ENCODE peak calls at places on chromosomes 12 and 14, in six cellular contexts. Y, F, I, O, K and L are unnamed samples.
A peak's percentile ranks its signal among the peaks of the same experiment; 100 is the strongest.

GRCh38 chr12:77893918-77894317 is 63.2 kb downstream of the NAV3 start:
- DNase-seq in K (peak; percentile 10), Y (peak; percentile 73), O (no peak), I (peak; percentile 87), F (peak; percentile 39), L (no peak)

GRCh38 chr12:48078901-48079300 is 27.0 kb downstream of the SENP1 start:
- DNase-seq in I (no peak), F (no peak), Y (no peak), O (no peak), K (peak; percentile 64), L (peak; percentile 27)

GRCh38 chr12:47346251-47347019 is 266.7 kb upstream of the AMIGO2 start:
- DNase-seq in O (no peak), F (peak; percentile 3), Y (no peak), K (no peak), I (no peak), L (no peak)

GRCh38 chr14:90440592-90440991 is 43.8 kb downstream of the CALM1 start:
- DNase-seq in I (no peak), F (no peak), Y (no peak), O (no peak), K (no peak), L (no peak)

GRCh38 chr12:124217508-124217981 is 77.3 kb upstream of the RFLNA start:
- DNase-seq in I (no peak), F (peak; percentile 28), Y (no peak), K (no peak), O (no peak), L (no peak)

GRCh38 chr12:65184858-65185229 is 15.5 kb downstream of the LEMD3 start:
- DNase-seq in I (no peak), K (no peak), F (no peak), Y (no peak), O (no peak), L (no peak)

GRCh38 chr12:15772405-15773018 is 16.7 kb downstream of the EPS8 start:
- DNase-seq in O (no peak), F (peak; percentile 65), I (no peak), K (no peak), Y (peak; percentile 29), L (no peak)

GRCh38 chr12:120504587-120504986 is 8.7 kb downstream of the DYNLL1 start:
- DNase-seq in O (no peak), F (peak; percentile 37), K (no peak), Y (no peak), I (no peak), L (no peak)

GRCh38 chr12:30019386-30020140 is 235.8 kb upstream of the TMTC1 start:
- DNase-seq in F (no peak), K (no peak), O (no peak), I (no peak), Y (no peak), L (no peak)

GRCh38 chr12:123450636-123451035 is 7.3 kb upstream of the SNRNP35 start:
- DNase-seq in K (no peak), F (no peak), Y (no peak), I (no peak), O (no peak), L (no peak)

GRCh38 chr14:101315802-101316296 is 245.4 kb upstream of the DIO3 start:
- DNase-seq in O (no peak), I (peak; percentile 44), Y (no peak), K (peak; percentile 6), F (no peak), L (no peak)

GRCh38 chr12:89951050-89951693 is 242.5 kb upstream of the ATP2B1 start:
- DNase-seq in F (no peak), O (no peak), Y (no peak), I (no peak), K (peak; percentile 79), L (peak; percentile 80)

GRCh38 chr12:90407841-90408240 is 547.1 kb downstream of the CCER1 start:
- DNase-seq in K (no peak), O (no peak), F (peak; percentile 21), Y (peak; percentile 6), I (peak; percentile 1), L (no peak)

GRCh38 chr12:59122784-59123183 is 202.5 kb upstream of the LRIG3 start:
- DNase-seq in K (no peak), O (no peak), Y (peak; percentile 98), I (no peak), F (no peak), L (no peak)

GRCh38 chr14:99792551-99793212 is 531 bp upstream of the EML1 start:
- DNase-seq in O (no peak), K (no peak), Y (peak; percentile 47), I (no peak), F (peak; percentile 44), L (peak; percentile 85)

GRCh38 chr12:24719293-24719721 is 229.6 kb downstream of the BCAT1 start:
- DNase-seq in K (peak; percentile 87), I (no peak), O (peak; percentile 66), Y (peak; percentile 7), F (no peak), L (peak; percentile 41)

GRCh38 chr12:132285991-132286681 is 43.3 kb downstream of the GALNT9 start:
- DNase-seq in Y (peak; percentile 68), O (no peak), K (no peak), F (peak; percentile 48), I (no peak), L (no peak)

GRCh38 chr12:24307153-24307552 is 357.7 kb upstream of the SOX5 start:
- DNase-seq in Y (no peak), O (no peak), K (no peak), F (no peak), I (no peak), L (no peak)

GRCh38 chr12:117526756-117527479 is 165.5 kb upstream of the NOS1 start:
- DNase-seq in I (no peak), F (no peak), O (no peak), K (no peak), Y (no peak), L (no peak)

GRCh38 chr14:92589213-92589852 is 75.8 kb downstream of the RIN3 start:
- DNase-seq in Y (no peak), K (no peak), I (no peak), O (no peak), F (peak; percentile 42), L (no peak)

DNA sequence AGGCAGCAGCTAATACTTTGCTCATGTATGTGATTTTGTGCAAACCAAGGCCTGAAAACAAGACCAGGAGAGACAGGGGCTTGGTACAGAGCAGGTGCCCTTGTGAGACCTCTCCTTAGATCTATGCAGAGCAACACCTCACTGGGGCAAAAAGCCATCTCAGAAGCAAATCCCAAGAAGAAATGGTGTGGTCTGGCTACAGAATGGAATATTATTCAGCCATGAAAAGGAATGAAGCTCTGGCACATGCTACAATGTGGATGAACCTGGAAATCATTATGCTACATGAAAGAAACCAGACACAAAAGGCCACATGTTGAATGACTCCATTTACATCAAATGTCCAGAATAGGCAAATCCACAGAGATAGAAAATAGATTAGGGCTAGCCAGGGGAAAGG is 61.6 kb downstream of the KDM2B start:
- DNase-seq in Y (no peak), O (no peak), I (no peak), F (no peak), K (no peak), L (no peak)
- H3K4me3 ChIP-seq in Y (no peak overlapping the region), O (no peak overlapping the region), I (no peak overlapping the region), F (no peak overlapping the region), K (no peak overlapping the region), L (no peak overlapping the region)

DNA sequence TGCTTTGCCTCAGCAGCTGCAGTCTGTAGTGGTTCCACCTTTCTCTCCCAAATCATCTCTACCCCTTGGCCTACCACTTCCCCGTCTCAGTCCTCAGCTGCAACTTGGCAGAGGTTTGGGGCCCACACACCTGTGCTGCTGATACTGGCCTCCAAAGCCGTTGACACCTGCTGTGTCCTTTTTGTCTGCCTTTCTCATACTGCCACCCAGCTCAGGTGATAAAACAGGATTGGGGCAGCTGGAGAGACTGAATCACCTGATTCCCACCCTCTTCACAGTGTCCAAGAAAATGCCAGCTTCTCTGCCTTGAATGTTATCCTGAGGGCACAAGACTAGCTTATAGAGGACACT is 103.7 kb downstream of the ETV6 start:
- DNase-seq in F (peak; percentile 53), O (no peak), I (no peak), Y (no peak), K (no peak), L (no peak)
- H3K79me2 ChIP-seq in F (peaks cover 4% of the 10 kb centered on the region), O (peaks cover 77% of the 10 kb centered on the region), I (no peaks in the 10 kb centered on the region), Y (peaks cover 26% of the 10 kb centered on the region), K (peaks cover 39% of the 10 kb centered on the region), L (peaks cover 39% of the 10 kb centered on the region)

GRCh38 chr12:130649101-130649571 is 67.0 kb downstream of the RIMBP2 start:
- DNase-seq in Y (no peak), F (no peak), I (no peak), K (no peak), O (no peak), L (no peak)

GRCh38 chr12:130649646-130650045 is 66.5 kb downstream of the RIMBP2 start:
- DNase-seq in K (no peak), I (no peak), O (no peak), F (no peak), Y (no peak), L (no peak)

GRCh38 chr12:130647814-130648213 is 68.3 kb downstream of the RIMBP2 start:
- DNase-seq in Y (no peak), O (no peak), K (no peak), I (no peak), F (no peak), L (no peak)

GRCh38 chr12:130650131-130650530 is 66.0 kb downstream of the RIMBP2 start:
- DNase-seq in O (no peak), F (no peak), I (no peak), Y (no peak), K (no peak), L (no peak)

GRCh38 chr12:130651188-130651587 is 64.9 kb downstream of the RIMBP2 start:
- DNase-seq in I (no peak), O (no peak), Y (no peak), K (no peak), F (no peak), L (peak; percentile 36)
- H3K4me3 ChIP-seq in I (no peak overlapping the region), O (no peak overlapping the region), Y (no peak overlapping the region), K (no peak overlapping the region), F (no peak overlapping the region), L (no peak overlapping the region)

GRCh38 chr12:79678306-79678705 is 12.5 kb downstream of the PAWR start:
- DNase-seq in I (no peak), Y (no peak), O (no peak), K (peak; percentile 66), F (no peak), L (no peak)
- H3K79me2 ChIP-seq in I (peaks cover 99% of the 10 kb centered on the region), Y (peaks cover 100% of the 10 kb centered on the region), O (no peaks in the 10 kb centered on the region), K (peaks cover 96% of the 10 kb centered on the region), F (peaks cover 100% of the 10 kb centered on the region), L (peaks cover 100% of the 10 kb centered on the region)

GRCh38 chr14:22484638-22485037 is 104.4 kb downstream of the DAD1 start:
- DNase-seq in K (no peak), F (no peak), Y (no peak), O (no peak), I (no peak), L (no peak)

GRCh38 chr14:22482085-22482694 is 106.8 kb downstream of the DAD1 start:
- DNase-seq in I (no peak), K (no peak), Y (no peak), O (no peak), F (no peak), L (no peak)

GRCh38 chr14:22483863-22484593 is 105.0 kb downstream of the DAD1 start:
- DNase-seq in O (no peak), Y (no peak), K (no peak), F (no peak), I (no peak), L (no peak)

GRCh38 chr14:22481546-22481945 is 107.5 kb downstream of the DAD1 start:
- DNase-seq in I (no peak), F (no peak), O (no peak), Y (no peak), K (no peak), L (no peak)

GRCh38 chr14:22482782-22483553 is 106.1 kb downstream of the DAD1 start:
- DNase-seq in Y (no peak), I (no peak), F (no peak), O (no peak), K (no peak), L (no peak)
- H3K4me3 ChIP-seq in Y (no peak overlapping the region), I (no peak overlapping the region), F (no peak overlapping the region), O (no peak overlapping the region), K (no peak overlapping the region), L (no peak overlapping the region)